ENCODE peak calls at places on chromosomes 5 and 9, in eight cellular contexts. X, G, Z, V, E, W, S and O are unnamed samples.
A peak's percentile ranks its signal among the peaks of the same experiment; 100 is the strongest.

GRCh38 chr5:177442066-177442836 is 4.4 kb upstream of the PRR7 start:
- DNase-seq in E (no peak), G (no peak), V (no peak), X (no peak), W (no peak), Z (no peak), S (peak; percentile 36), O (no peak)

GRCh38 chr9:131214457-131214856 is 61.9 kb downstream of the FAM78A start:
- DNase-seq in V (no peak), S (no peak), X (no peak), Z (no peak), W (no peak), E (peak; percentile 29), G (peak; percentile 15), O (no peak)

GRCh38 chr5:168047043-168047668 is 244.3 kb upstream of the WWC1 start:
- DNase-seq in S (peak; percentile 11), E (peak; percentile 57), X (peak; percentile 44), V (peak; percentile 89), Z (peak; percentile 50), G (peak; percentile 88), W (no peak), O (peak; percentile 20)

GRCh38 chr5:172823840-172824362 is 10.2 kb upstream of the ERGIC1 start:
- DNase-seq in Z (no peak), S (no peak), W (no peak), E (no peak), V (no peak), G (no peak), X (no peak), O (no peak)

GRCh38 chr9:122991370-122991830 is 42.1 kb upstream of the GPR21 start:
- DNase-seq in E (peak; percentile 92), Z (peak; percentile 89), X (peak; percentile 78), V (peak; percentile 79), S (peak; percentile 11), G (peak; percentile 43), W (no peak), O (peak; percentile 52)

GRCh38 chr5:23721336-23721735 is 213.9 kb downstream of the PRDM9 start:
- DNase-seq in S (no peak), X (no peak), V (no peak), E (no peak), W (no peak), Z (no peak), G (no peak), O (peak; percentile 2)

GRCh38 chr9:78552802-78553201 is 255.9 kb downstream of the PSAT1 start:
- DNase-seq in G (peak; percentile 58), W (no peak), E (peak; percentile 26), Z (peak; percentile 59), S (no peak), V (peak; percentile 4), X (no peak), O (peak; percentile 73)

GRCh38 chr5:167720201-167720600 is 571.2 kb upstream of the WWC1 start:
- DNase-seq in V (no peak), Z (no peak), G (no peak), S (no peak), W (no peak), E (peak; percentile 34), X (no peak), O (no peak)

GRCh38 chr5:88826959-88827585 is 55.9 kb downstream of the MEF2C start:
- DNase-seq in S (peak; percentile 50), Z (peak; percentile 6), X (no peak), E (peak; percentile 78), V (no peak), W (no peak), G (peak; percentile 61), O (no peak)

GRCh38 chr9:130027533-130028370 is 15.2 kb downstream of the FNBP1 start:
- DNase-seq in Z (no peak), X (no peak), S (no peak), E (no peak), G (peak; percentile 16), W (no peak), V (no peak), O (no peak)